ENCODE peak calls at places on chromosomes 5 and 9, in four cellular contexts. P, J, I and Q are unnamed samples.
A peak's percentile ranks its signal among the peaks of the same experiment; 100 is the strongest.

GRCh38 chr9:4774209-4774608 is 18.5 kb upstream of the RCL1 start:
- DNase-seq in P (peak; percentile 78), J (no peak), I (no peak), Q (no peak)

GRCh38 chr9:126696091-126696763 is 82.5 kb downstream of the LMX1B start:
- DNase-seq in P (no peak), J (no peak), I (peak; percentile 44), Q (no peak)

GRCh38 chr5:11878846-11879245 is 25.4 kb downstream of the CTNND2 start:
- DNase-seq in P (no peak), J (no peak), I (no peak), Q (no peak)

GRCh38 chr5:58348996-58349728 is 110.7 kb downstream of the PLK2 start:
- DNase-seq in P (no peak), J (no peak), I (no peak), Q (no peak)

GRCh38 chr9:133163559-133164208 is at the start of gene GBGT1:
- DNase-seq in P (peak; percentile 70), J (no peak), I (peak; percentile 90), Q (peak; percentile 72)

GRCh38 chr5:92836861-92837755 is 743.9 kb downstream of the NR2F1-AS1 start:
- DNase-seq in P (no peak), J (no peak), I (no peak), Q (peak; percentile 42)

GRCh38 chr5:154072782-154073171 is 34.0 kb downstream of the MFAP3 start:
- DNase-seq in P (no peak), J (no peak), I (no peak), Q (no peak)

GRCh38 chr9:504921-505821 is 290.5 kb downstream of the DOCK8 start:
- DNase-seq in P (peak; percentile 41), J (no peak), I (peak; percentile 32), Q (peak; percentile 45)

GRCh38 chr5:80254767-80255424 is 952 bp downstream of the SERINC5 start:
- DNase-seq in P (no peak), J (no peak), I (peak; percentile 42), Q (no peak)

GRCh38 chr5:168434746-168435321 is 51.4 kb upstream of the RARS1 start:
- DNase-seq in P (no peak), J (no peak), I (no peak), Q (peak; percentile 26)

GRCh38 chr9:534886-535285 is 306.6 kb upstream of the DMRT1 start:
- DNase-seq in P (peak; percentile 66), J (no peak), I (no peak), Q (peak; percentile 87)

GRCh38 chr9:129006328-129007034 is 21.6 kb downstream of the SH3GLB2 start:
- DNase-seq in P (peak; percentile 83), J (peak; percentile 63), I (peak; percentile 89), Q (peak; percentile 66)

GRCh38 chr9:94864183-94864582 is 137.7 kb downstream of the AOPEP start:
- DNase-seq in P (no peak), J (no peak), I (no peak), Q (no peak)

GRCh38 chr9:94867281-94867841 is 140.9 kb downstream of the AOPEP start:
- DNase-seq in P (peak; percentile 83), J (peak; percentile 59), I (peak; percentile 17), Q (peak; percentile 62)

GRCh38 chr9:94866770-94867169 is 140.3 kb downstream of the AOPEP start:
- DNase-seq in P (no peak), J (no peak), I (peak; percentile 17), Q (no peak)

GRCh38 chr9:94865599-94866456 is 139.3 kb downstream of the AOPEP start:
- DNase-seq in P (no peak), J (no peak), I (peak; percentile 58), Q (peak; percentile 67)

DNA sequence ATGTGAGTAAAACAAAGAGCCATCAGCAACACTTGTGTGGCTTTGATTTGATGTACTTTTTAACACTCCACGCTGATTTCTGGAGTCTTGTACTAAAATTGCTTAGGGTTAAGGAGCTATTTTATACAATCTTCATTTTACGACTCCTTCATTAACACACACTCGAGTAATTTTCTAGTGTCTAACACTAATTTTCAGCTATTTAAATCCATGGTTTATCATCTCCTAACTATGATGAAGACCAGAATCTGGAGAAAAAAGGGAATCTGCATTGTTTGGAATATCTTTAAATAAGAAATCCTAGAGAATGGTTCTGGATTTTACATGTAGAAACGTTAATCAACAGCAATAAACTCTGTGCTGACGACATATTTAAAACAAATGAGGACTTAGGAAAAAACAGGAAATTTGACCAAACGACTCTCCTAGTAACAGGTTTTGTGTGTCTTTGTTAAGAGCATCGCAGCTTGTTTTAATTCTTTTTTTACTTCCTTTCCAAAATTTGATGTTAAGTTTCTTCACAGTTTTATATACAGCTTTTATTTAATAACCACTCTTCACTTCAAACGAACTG is 138.4 kb downstream of the AOPEP start:
- DNase-seq in P (no peak), J (no peak), I (no peak), Q (no peak)
- H3K4me3 ChIP-seq in P (no peak overlapping the region), J (no peak overlapping the region), I (no peak overlapping the region), Q (no peak overlapping the region)

GRCh38 chr5:126595486-126596083 is 566 bp upstream of the ALDH7A1 start:
- DNase-seq in P (no peak), J (no peak), I (no peak), Q (no peak)

GRCh38 chr5:126594077-126594476 is 942 bp downstream of the ALDH7A1 start:
- DNase-seq in P (no peak), J (no peak), I (no peak), Q (no peak)

GRCh38 chr5:126591549-126591948 is 3.5 kb downstream of the ALDH7A1 start:
- DNase-seq in P (no peak), J (no peak), I (no peak), Q (no peak)

GRCh38 chr5:126597156-126597555 is 2.1 kb upstream of the ALDH7A1 start:
- DNase-seq in P (no peak), J (no peak), I (no peak), Q (peak; percentile 18)

DNA sequence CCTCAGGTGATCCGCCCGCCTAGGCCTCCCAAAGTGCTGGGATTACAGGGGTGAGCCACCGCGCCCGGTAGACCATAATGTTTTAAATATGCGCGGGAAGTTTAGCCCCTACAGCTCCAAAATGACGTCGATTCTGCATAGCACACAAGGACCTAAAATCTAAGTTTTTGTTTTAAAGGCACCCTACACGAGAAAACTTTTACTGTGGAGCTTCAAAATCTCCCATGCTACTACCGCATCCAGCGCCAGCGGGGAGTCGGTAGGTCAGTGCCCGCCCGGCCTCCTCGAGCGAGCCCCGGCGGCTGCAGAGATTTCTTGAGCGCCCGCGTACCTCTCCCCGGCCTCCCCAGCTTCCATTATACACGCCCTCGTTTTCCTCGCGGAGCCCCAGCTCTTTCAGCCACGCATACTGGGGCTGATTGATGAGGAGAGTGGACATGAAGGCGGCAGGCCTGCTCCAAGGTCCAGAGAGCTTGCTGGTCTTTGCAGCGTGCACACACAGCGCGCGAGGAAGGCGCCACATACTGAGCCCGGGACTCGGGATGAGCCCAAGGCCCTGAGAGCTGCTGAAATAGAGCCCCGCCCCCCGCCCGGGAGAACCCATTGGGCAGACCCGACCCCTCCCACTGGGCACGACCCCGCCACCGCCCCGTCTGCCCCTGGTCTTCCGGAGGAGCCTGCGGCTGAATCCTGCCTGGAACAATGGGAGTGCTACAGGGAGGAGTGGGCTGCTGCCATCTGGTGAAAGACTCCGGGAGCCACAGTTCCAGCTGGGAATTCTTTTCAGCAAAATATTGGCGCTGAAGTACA is at the start of gene ALDH7A1:
- DNase-seq in P (peak; percentile 94), J (peak; percentile 91), I (peak; percentile 93), Q (peak; percentile 99)
- H3K4me3 ChIP-seq in P (peak within 1 kb of the TSS; percentile 50), J (peak within 1 kb of the TSS; percentile 83), I (peak within 1 kb of the TSS; percentile 51), Q (peak within 1 kb of the TSS; percentile 70)

DNA sequence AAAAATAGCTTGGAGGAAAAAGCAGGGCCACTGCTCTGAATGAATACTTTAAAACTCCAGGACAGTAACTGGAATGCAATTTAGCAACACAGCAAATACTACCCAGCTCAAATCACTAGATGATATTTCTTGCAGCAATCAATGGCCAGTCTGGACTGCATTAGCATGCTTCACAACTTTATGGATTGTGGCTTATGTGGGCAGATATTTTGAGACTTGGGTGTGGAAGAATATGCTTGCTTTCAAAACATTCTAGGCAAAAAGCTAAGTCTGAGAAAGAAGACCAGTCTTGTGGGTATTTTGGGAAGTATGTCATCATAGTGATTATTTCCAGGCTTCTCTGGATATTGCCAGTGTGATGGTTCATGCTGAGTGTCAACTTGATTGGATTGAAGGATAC is 3.2 kb downstream of the RANBP3L start:
- DNase-seq in P (no peak), J (no peak), I (no peak), Q (no peak)
- H3K4me3 ChIP-seq in P (no peak overlapping the region), J (no peak overlapping the region), I (no peak overlapping the region), Q (no peak overlapping the region)

GRCh38 chr5:88140863-88141694 is 127.6 kb downstream of the TMEM161B start:
- DNase-seq in P (peak; percentile 98), J (peak; percentile 97), I (peak; percentile 90), Q (peak; percentile 100)
- H3K4me3 ChIP-seq in P (peak overlapping the region; percentile 25), J (peak overlapping the region; percentile 46), I (peak overlapping the region; percentile 55), Q (peak overlapping the region; percentile 62)

DNA sequence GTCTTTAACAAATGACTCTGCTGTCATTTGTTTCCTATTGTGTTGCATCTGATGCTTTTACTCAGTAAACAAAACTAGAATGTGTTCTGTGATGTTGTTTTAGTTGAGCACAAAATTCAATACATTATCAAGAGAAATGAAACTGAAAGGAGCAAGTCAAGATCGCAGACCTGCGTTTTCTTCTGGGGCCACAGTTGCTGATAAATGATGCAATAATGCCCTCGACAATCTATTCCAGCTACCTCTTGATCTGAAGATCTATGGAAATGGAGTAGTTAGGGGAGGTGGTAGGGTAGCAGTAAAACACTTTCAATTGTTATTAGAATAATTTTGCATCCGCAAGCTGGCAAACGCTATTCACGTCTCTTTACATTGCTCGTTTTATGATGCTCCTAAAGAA is 1.7 kb downstream of the ZNF366 start:
- DNase-seq in P (no peak), J (no peak), I (no peak), Q (no peak)
- H3K4me3 ChIP-seq in P (no peak overlapping the region), J (no peak overlapping the region), I (no peak overlapping the region), Q (no peak overlapping the region)

GRCh38 chr5:1343315-1343751 is 1.6 kb downstream of the CLPTM1L start:
- DNase-seq in P (no peak), J (peak; percentile 88), I (no peak), Q (no peak)
- H3K4me3 ChIP-seq in P (no peak overlapping the region), J (no peak overlapping the region), I (peak overlapping the region; percentile 98), Q (peak overlapping the region; percentile 65)

GRCh38 chr9:17761984-17762676 is 183.3 kb downstream of the SH3GL2 start:
- DNase-seq in P (no peak), J (no peak), I (no peak), Q (no peak)
- H3K4me3 ChIP-seq in P (no peak overlapping the region), J (no peak overlapping the region), I (no peak overlapping the region), Q (no peak overlapping the region)

GRCh38 chr9:113018247-113018646 is 6.3 kb upstream of the ZNF883 start:
- DNase-seq in P (no peak), J (no peak), I (no peak), Q (no peak)

GRCh38 chr9:113011911-113012381 is at the start of gene ZNF883:
- DNase-seq in P (peak; percentile 28), J (peak; percentile 42), I (peak; percentile 74), Q (no peak)

GRCh38 chr9:113012492-113012891 is 500 bp upstream of the ZNF883 start:
- DNase-seq in P (no peak), J (no peak), I (peak; percentile 37), Q (no peak)
- H3K4me3 ChIP-seq in P (no peak overlapping the region), J (no peak overlapping the region), I (peak overlapping the region; percentile 52), Q (no peak overlapping the region)